ENCODE peak calls at places on chromosomes 3 and 15, in ten cellular contexts. A, Y, S, Z, M, H, D, K, X and Q are unnamed samples.

GRCh38 chr3:149934524-149934923 is 36.2 kb downstream of the PFN2 start:
- DNase-seq in A (no peak), Y (no peak), S (no peak), Z (no peak), M (no peak), H (no peak), D (peak), K (no peak), X (no peak), Q (no peak)

GRCh38 chr15:101675796-101676582 is 23.8 kb upstream of the TM2D3 start:
- DNase-seq in A (no peak), Y (peak), S (no peak), Z (no peak), M (no peak), H (no peak), D (peak), K (peak), X (no peak), Q (no peak)

GRCh38 chr15:82040862-82041261 is 5.0 kb downstream of the MEX3B start:
- DNase-seq in A (no peak), Y (peak), S (peak), Z (no peak), M (peak), H (no peak), D (no peak), K (no peak), X (peak), Q (peak)

GRCh38 chr3:183385698-183386590 is 42.5 kb downstream of the MCF2L2 start:
- DNase-seq in A (peak), Y (peak), S (peak), Z (no peak), M (peak), H (peak), D (peak), K (peak), X (peak), Q (peak)

GRCh38 chr3:25289663-25290062 is 138.4 kb upstream of the RARB start:
- DNase-seq in A (no peak), Y (no peak), S (no peak), Z (no peak), M (no peak), H (no peak), D (no peak), K (no peak), X (no peak), Q (no peak)

GRCh38 chr3:117719316-117719926 is 1009.8 kb downstream of the TUSC7 start:
- DNase-seq in A (no peak), Y (no peak), S (no peak), Z (no peak), M (no peak), H (no peak), D (peak), K (peak), X (peak), Q (no peak)

GRCh38 chr3:48678056-48678455 is 7.7 kb downstream of the NCKIPSD start:
- DNase-seq in A (no peak), Y (no peak), S (no peak), Z (no peak), M (no peak), H (no peak), D (peak), K (no peak), X (no peak), Q (no peak)

GRCh38 chr3:54988302-54989022 is 60.6 kb upstream of the LRTM1 start:
- DNase-seq in A (no peak), Y (peak), S (no peak), Z (no peak), M (no peak), H (no peak), D (peak), K (no peak), X (no peak), Q (peak)

GRCh38 chr3:1087066-1087555 is 5.7 kb upstream of the CNTN6 start:
- DNase-seq in A (no peak), Y (no peak), S (no peak), Z (peak), M (peak), H (no peak), D (peak), K (no peak), X (peak), Q (no peak)

GRCh38 chr15:34318277-34319079 is 19.1 kb downstream of the SLC12A6 start:
- DNase-seq in A (no peak), Y (peak), S (peak), Z (no peak), M (peak), H (no peak), D (peak), K (peak), X (peak), Q (peak)

GRCh38 chr15:42107483-42107882 is 13.1 kb upstream of the PLA2G4D start:
- DNase-seq in A (peak), Y (peak), S (peak), Z (no peak), M (peak), H (no peak), D (no peak), K (peak), X (peak), Q (no peak)

GRCh38 chr15:31216210-31216911 is 110.3 kb upstream of the KLF13 start:
- DNase-seq in A (peak), Y (peak), S (no peak), Z (peak), M (peak), H (peak), D (peak), K (no peak), X (peak), Q (peak)

GRCh38 chr3:183253961-183254815 is 1.1 kb downstream of the B3GNT5 start:
- DNase-seq in A (peak), Y (no peak), S (no peak), Z (peak), M (no peak), H (no peak), D (no peak), K (peak), X (no peak), Q (peak)

GRCh38 chr3:90035643-90036042 is 928.2 kb downstream of the EPHA3 start:
- DNase-seq in A (no peak), Y (no peak), S (no peak), Z (no peak), M (no peak), H (no peak), D (no peak), K (no peak), X (no peak), Q (no peak)

GRCh38 chr3:72482589-72483249 is 365.5 kb downstream of the SHQ1 start:
- DNase-seq in A (peak), Y (no peak), S (peak), Z (peak), M (no peak), H (peak), D (peak), K (peak), X (peak), Q (no peak)

GRCh38 chr3:9884555-9885165 is 4.6 kb upstream of the CIDEC start:
- DNase-seq in A (no peak), Y (no peak), S (no peak), Z (no peak), M (no peak), H (no peak), D (peak), K (no peak), X (no peak), Q (no peak)

GRCh38 chr3:15601399-15602145 is at the start of the genes BTD and HACL1:
- DNase-seq in A (peak), Y (peak), S (no peak), Z (peak), M (no peak), H (peak), D (peak), K (peak), X (no peak), Q (no peak)

GRCh38 chr15:79294075-79294474 is 11.6 kb downstream of the ANKRD34C start:
- DNase-seq in A (no peak), Y (no peak), S (no peak), Z (no peak), M (no peak), H (no peak), D (no peak), K (no peak), X (no peak), Q (no peak)

GRCh38 chr3:36736327-36736726 is 28.0 kb downstream of the DCLK3 start:
- DNase-seq in A (no peak), Y (no peak), S (no peak), Z (no peak), M (no peak), H (no peak), D (peak), K (no peak), X (no peak), Q (no peak)